ENCODE peak calls at places on chromosomes 6 and 20, in four cellular contexts. One of them, this sample, is unnamed.

GRCh38 chr20:32619586-32619985 is 34.5 kb upstream of the NOL4L start:
- DNase-seq in astrocyte of the spinal cord: no peak
- DNase-seq in mesothelial cell of epicardium: no peak
- DNase-seq in ovary: no peak
- DNase-seq in this sample: no peak

GRCh38 chr6:52104979-52105378 is 17.6 kb upstream of the PKHD1 start:
- DNase-seq in astrocyte of the spinal cord: no peak
- DNase-seq in mesothelial cell of epicardium: no peak
- DNase-seq in ovary: no peak
- DNase-seq in this sample: no peak

GRCh38 chr6:53112404-53112803 is 36.2 kb downstream of the GCM1 start:
- DNase-seq in astrocyte of the spinal cord: no peak
- DNase-seq in mesothelial cell of epicardium: no peak
- DNase-seq in ovary: no peak
- DNase-seq in this sample: no peak

GRCh38 chr6:151493495-151494234 is at the start of gene CCDC170:
- DNase-seq in astrocyte of the spinal cord: peak
- DNase-seq in mesothelial cell of epicardium: peak
- DNase-seq in ovary: peak
- DNase-seq in this sample: no peak

GRCh38 chr20:51938557-51939324 is 136.4 kb upstream of the SALL4 start:
- DNase-seq in astrocyte of the spinal cord: no peak
- DNase-seq in mesothelial cell of epicardium: no peak
- DNase-seq in ovary: no peak
- DNase-seq in this sample: no peak

GRCh38 chr6:506508-506907 is 115.0 kb downstream of the IRF4 start:
- DNase-seq in astrocyte of the spinal cord: no peak
- DNase-seq in mesothelial cell of epicardium: no peak
- DNase-seq in ovary: no peak
- DNase-seq in this sample: no peak

GRCh38 chr6:7188492-7188891 is 80.7 kb downstream of the RREB1 start:
- DNase-seq in astrocyte of the spinal cord: no peak
- DNase-seq in mesothelial cell of epicardium: no peak
- DNase-seq in ovary: no peak
- DNase-seq in this sample: no peak

GRCh38 chr6:112116215-112116614 is 28.8 kb downstream of the FAM229B start:
- DNase-seq in astrocyte of the spinal cord: no peak
- DNase-seq in mesothelial cell of epicardium: no peak
- DNase-seq in ovary: no peak
- DNase-seq in this sample: no peak

GRCh38 chr20:909641-910040 is 6.5 kb downstream of the ANGPT4 start:
- DNase-seq in astrocyte of the spinal cord: no peak
- DNase-seq in mesothelial cell of epicardium: no peak
- DNase-seq in ovary: no peak
- DNase-seq in this sample: no peak

GRCh38 chr6:3797231-3798200 is 46.0 kb upstream of the PXDC1 start:
- DNase-seq in astrocyte of the spinal cord: peak
- DNase-seq in mesothelial cell of epicardium: no peak
- DNase-seq in ovary: no peak
- DNase-seq in this sample: peak

GRCh38 chr20:18585134-18585533 is 2.7 kb upstream of the DTD1 start:
- DNase-seq in astrocyte of the spinal cord: peak
- DNase-seq in mesothelial cell of epicardium: no peak
- DNase-seq in ovary: no peak
- DNase-seq in this sample: peak

GRCh38 chr6:141610741-141611140 is 522.0 kb upstream of the GJE1 start:
- DNase-seq in astrocyte of the spinal cord: peak
- DNase-seq in mesothelial cell of epicardium: no peak
- DNase-seq in ovary: no peak
- DNase-seq in this sample: peak
- TF ChIP-seq CTCF in astrocyte of the spinal cord: peak
- TF ChIP-seq CTCF in mesothelial cell of epicardium: no peak
- TF ChIP-seq CTCF in ovary: no peak
- TF ChIP-seq CTCF in this sample: peak

GRCh38 chr20:11716239-11716944 is 201.3 kb upstream of the BTBD3 start:
- DNase-seq in astrocyte of the spinal cord: peak
- DNase-seq in mesothelial cell of epicardium: no peak
- DNase-seq in ovary: no peak
- DNase-seq in this sample: peak
- TF ChIP-seq CTCF in astrocyte of the spinal cord: peak
- TF ChIP-seq CTCF in mesothelial cell of epicardium: no peak
- TF ChIP-seq CTCF in ovary: no peak
- TF ChIP-seq CTCF in this sample: peak

GRCh38 chr20:44109951-44110361 is 77.0 kb downstream of the JPH2 start:
- DNase-seq in astrocyte of the spinal cord: no peak
- DNase-seq in mesothelial cell of epicardium: no peak
- DNase-seq in ovary: peak
- DNase-seq in this sample: peak
- TF ChIP-seq CTCF in astrocyte of the spinal cord: peak
- TF ChIP-seq CTCF in mesothelial cell of epicardium: peak
- TF ChIP-seq CTCF in ovary: no peak
- TF ChIP-seq CTCF in this sample: peak

DNA sequence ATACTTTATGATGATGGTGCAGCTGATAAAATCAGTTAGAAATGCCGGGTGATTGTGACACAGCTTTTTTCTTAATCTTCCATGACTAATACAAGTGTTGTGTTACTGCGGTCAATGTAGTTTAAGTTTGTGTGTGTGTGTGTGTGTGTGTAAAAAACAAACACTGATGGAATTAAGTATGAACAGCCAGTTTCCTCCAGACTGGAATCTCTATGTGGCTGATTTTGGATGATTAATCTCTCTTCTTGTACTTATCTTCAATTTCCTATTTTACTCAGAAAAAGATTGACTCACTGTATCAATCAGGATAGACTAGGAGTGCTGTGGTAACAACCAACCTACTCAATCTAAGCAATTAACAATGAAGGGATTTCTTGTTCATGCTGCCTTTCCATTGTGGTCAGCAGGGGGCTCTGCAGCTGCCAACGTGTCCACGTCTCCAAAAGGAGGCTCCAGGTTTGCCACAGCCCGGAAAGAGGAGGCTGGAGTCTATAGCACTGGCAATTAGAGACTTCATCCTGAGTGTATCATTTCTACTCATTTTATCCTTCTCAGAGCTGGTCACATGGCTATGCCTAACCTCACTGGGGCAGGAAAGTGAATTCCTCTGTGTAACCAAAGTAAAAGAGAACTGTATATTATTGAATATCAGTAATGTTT is 107.7 kb downstream of the CD109 start:
- DNase-seq in astrocyte of the spinal cord: peak
- DNase-seq in mesothelial cell of epicardium: no peak
- DNase-seq in ovary: no peak
- DNase-seq in this sample: peak
- TF ChIP-seq CTCF in astrocyte of the spinal cord: peak
- TF ChIP-seq CTCF in mesothelial cell of epicardium: peak
- TF ChIP-seq CTCF in ovary: no peak
- TF ChIP-seq CTCF in this sample: peak

GRCh38 chr6:39322306-39322850 is at the start of gene KCNK16:
- DNase-seq in astrocyte of the spinal cord: no peak
- DNase-seq in mesothelial cell of epicardium: no peak
- DNase-seq in ovary: no peak
- DNase-seq in this sample: no peak

GRCh38 chr6:39317256-39317655 is 3.0 kb upstream of the KCNK17 start:
- DNase-seq in astrocyte of the spinal cord: no peak
- DNase-seq in mesothelial cell of epicardium: no peak
- DNase-seq in ovary: no peak
- DNase-seq in this sample: no peak

GRCh38 chr6:39319621-39320369 is 2.7 kb downstream of the KCNK16 start:
- DNase-seq in astrocyte of the spinal cord: no peak
- DNase-seq in mesothelial cell of epicardium: no peak
- DNase-seq in ovary: no peak
- DNase-seq in this sample: no peak

GRCh38 chr6:39321761-39322160 is 741 bp downstream of the KCNK16 start:
- DNase-seq in astrocyte of the spinal cord: no peak
- DNase-seq in mesothelial cell of epicardium: no peak
- DNase-seq in ovary: no peak
- DNase-seq in this sample: no peak

GRCh38 chr6:39320370-39320984 is 2.0 kb downstream of the KCNK16 start:
- DNase-seq in astrocyte of the spinal cord: no peak
- DNase-seq in mesothelial cell of epicardium: no peak
- DNase-seq in ovary: no peak
- DNase-seq in this sample: no peak
- TF ChIP-seq CTCF in astrocyte of the spinal cord: no peak
- TF ChIP-seq CTCF in mesothelial cell of epicardium: no peak
- TF ChIP-seq CTCF in ovary: no peak
- TF ChIP-seq CTCF in this sample: no peak

DNA sequence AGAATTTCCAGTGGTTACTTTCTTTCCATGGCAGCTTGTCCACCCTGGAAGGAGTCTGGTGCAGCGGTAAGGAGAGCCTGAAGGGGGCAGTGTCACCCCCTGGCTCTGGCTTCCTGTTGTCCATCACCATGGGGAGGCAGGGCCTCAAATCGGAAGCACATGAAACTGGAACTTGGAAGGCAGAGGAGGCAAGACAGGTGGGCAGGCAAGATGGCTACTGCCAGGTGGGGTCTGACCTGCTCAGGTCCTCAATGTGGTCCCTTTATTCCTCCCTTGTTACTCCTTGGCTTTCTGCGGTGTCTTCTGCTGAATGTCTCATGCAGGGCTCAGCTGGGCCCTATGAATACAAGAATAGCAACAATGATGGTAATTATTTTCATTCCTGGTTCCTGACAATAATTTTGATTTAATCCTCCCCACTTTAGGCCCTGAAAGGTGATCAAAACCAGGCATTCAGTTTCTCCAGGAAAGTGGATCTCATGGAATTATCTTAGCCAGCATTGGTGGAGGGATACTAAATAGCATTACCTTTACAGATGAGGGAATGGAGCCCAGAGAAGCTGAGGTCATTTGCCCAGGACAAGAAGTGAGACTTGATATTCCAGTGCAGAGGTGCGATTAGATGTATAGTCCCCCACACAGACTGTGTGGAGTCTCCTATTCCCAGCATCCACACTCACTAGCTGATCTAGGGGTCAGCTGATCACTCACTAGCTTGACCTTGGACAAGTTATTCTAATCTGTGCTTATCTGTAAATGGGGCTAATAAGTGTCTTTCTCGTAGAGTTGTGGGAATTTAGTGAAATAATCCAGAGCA is 17.6 kb upstream of the SNAI1 start:
- DNase-seq in astrocyte of the spinal cord: peak
- DNase-seq in mesothelial cell of epicardium: no peak
- DNase-seq in ovary: no peak
- DNase-seq in this sample: peak
- TF ChIP-seq CTCF in astrocyte of the spinal cord: peak
- TF ChIP-seq CTCF in mesothelial cell of epicardium: peak
- TF ChIP-seq CTCF in ovary: no peak
- TF ChIP-seq CTCF in this sample: peak

GRCh38 chr6:16184129-16184528 is 54.3 kb upstream of the GMPR start:
- DNase-seq in astrocyte of the spinal cord: no peak
- DNase-seq in mesothelial cell of epicardium: no peak
- DNase-seq in ovary: no peak
- DNase-seq in this sample: peak
- TF ChIP-seq CTCF in astrocyte of the spinal cord: no peak
- TF ChIP-seq CTCF in mesothelial cell of epicardium: no peak
- TF ChIP-seq CTCF in ovary: no peak
- TF ChIP-seq CTCF in this sample: peak

GRCh38 chr6:98834060-98835031 is at the start of gene POU3F2:
- DNase-seq in astrocyte of the spinal cord: peak
- DNase-seq in mesothelial cell of epicardium: peak
- DNase-seq in ovary: peak
- DNase-seq in this sample: peak
- TF ChIP-seq CTCF in astrocyte of the spinal cord: no peak
- TF ChIP-seq CTCF in mesothelial cell of epicardium: no peak
- TF ChIP-seq CTCF in ovary: no peak
- TF ChIP-seq CTCF in this sample: no peak

GRCh38 chr6:105135056-105135455 is 44.8 kb downstream of the POPDC3 start:
- DNase-seq in astrocyte of the spinal cord: peak
- DNase-seq in mesothelial cell of epicardium: no peak
- DNase-seq in ovary: no peak
- DNase-seq in this sample: peak
- TF ChIP-seq CTCF in astrocyte of the spinal cord: peak
- TF ChIP-seq CTCF in mesothelial cell of epicardium: no peak
- TF ChIP-seq CTCF in ovary: no peak
- TF ChIP-seq CTCF in this sample: peak